ENCODE peak calls at places on chromosomes 12 and 14, in four cellular contexts. X is lower leg skin, Z is transverse colon, C is breast epithelium. E is an unnamed sample.

GRCh38 chr12:5941907-5942306 is 3.2 kb downstream of the ANO2 start:
- DNase-seq in X (no peak), C (no peak), Z (no peak), E (no peak)

GRCh38 chr12:28340261-28340660 is 150.0 kb downstream of the CCDC91 start:
- DNase-seq in Z (no peak), C (no peak), X (no peak), E (no peak)

GRCh38 chr14:99668998-99669314 is 15.1 kb upstream of the CYP46A1 start:
- DNase-seq in C (no peak), Z (no peak), X (no peak), E (no peak)

GRCh38 chr14:77337880-77338279 is 17.0 kb downstream of the GSTZ1 start:
- DNase-seq in C (no peak), Z (no peak), X (no peak), E (no peak)

GRCh38 chr14:21902561-21903199 is 229.1 kb upstream of the OR4E1 start:
- DNase-seq in C (no peak), Z (no peak), X (no peak), E (no peak)

GRCh38 chr14:83883732-83884131 is 1646.2 kb upstream of the FLRT2 start:
- DNase-seq in X (no peak), Z (no peak), C (no peak), E (no peak)

GRCh38 chr12:116635487-116635886 is 76.3 kb downstream of the MAP1LC3B2 start:
- DNase-seq in X (no peak), C (no peak), Z (peak), E (no peak)

GRCh38 chr12:65229441-65229840 is 49.0 kb upstream of the MSRB3 start:
- DNase-seq in C (no peak), Z (no peak), X (no peak), E (no peak)

GRCh38 chr12:57591567-57592325 is 754 bp downstream of the PIP4K2C start:
- DNase-seq in X (no peak), C (peak), Z (peak), E (no peak)

GRCh38 chr14:68779761-68780323 is 13.0 kb downstream of the ZFP36L1 start:
- DNase-seq in Z (peak), C (no peak), X (no peak), E (no peak)

GRCh38 chr12:2796187-2796663 is 1.5 kb downstream of the FKBP4 start:
- DNase-seq in Z (no peak), X (no peak), C (no peak), E (peak)

GRCh38 chr14:64721391-64721791 is 17.2 kb downstream of the PLEKHG3 start:
- DNase-seq in Z (peak), C (peak), X (no peak), E (peak)

GRCh38 chr14:35342160-35343010 is 50.2 kb downstream of the PSMA6 start:
- DNase-seq in C (peak), Z (no peak), X (no peak), E (no peak)

GRCh38 chr14:83863042-83863441 is 1666.9 kb upstream of the FLRT2 start:
- DNase-seq in Z (no peak), C (no peak), X (no peak), E (no peak)

GRCh38 chr12:113860059-113860820 is 105.9 kb downstream of the RBM19 start:
- DNase-seq in Z (no peak), X (no peak), C (no peak), E (no peak)

GRCh38 chr14:69945905-69946304 is 66.7 kb downstream of the SMOC1 start:
- DNase-seq in C (no peak), Z (no peak), X (no peak), E (no peak)

GRCh38 chr12:26822051-26822450 is 10.9 kb downstream of the ITPR2 start:
- DNase-seq in X (no peak), C (no peak), Z (no peak), E (no peak)

GRCh38 chr14:20676072-20676471 is 8.3 kb upstream of the RNASE4 start:
- DNase-seq in Z (no peak), X (no peak), C (no peak), E (no peak)

GRCh38 chr12:107105410-107105703 is 12.0 kb upstream of the CRY1 start:
- DNase-seq in X (no peak), Z (no peak), C (no peak), E (peak)

GRCh38 chr12:77888611-77889010 is 57.9 kb downstream of the NAV3 start:
- DNase-seq in X (no peak), C (no peak), Z (no peak), E (peak)

GRCh38 chr12:95733156-95733825 is 57.3 kb downstream of the NTN4 start:
- DNase-seq in C (no peak), Z (no peak), X (no peak), E (peak)

GRCh38 chr14:68479247-68479646 is 313.6 kb downstream of the ZFP36L1 start:
- DNase-seq in C (no peak), Z (no peak), X (no peak), E (no peak)

GRCh38 chr12:87981495-87981894 is 47.7 kb downstream of the C12orf50 start:
- DNase-seq in Z (no peak), X (no peak), C (no peak), E (no peak)

GRCh38 chr12:1544991-1545700 is 49.2 kb downstream of the FBXL14 start:
- DNase-seq in C (peak), X (no peak), Z (no peak), E (no peak)

GRCh38 chr12:131511803-131512564 is 198.9 kb upstream of the SFSWAP start:
- DNase-seq in X (no peak), C (no peak), Z (no peak), E (no peak)

GRCh38 chr12:10849425-10849878 is at the start of gene PRR4:
- DNase-seq in Z (no peak), X (no peak), C (no peak), E (no peak)

GRCh38 chr12:118981285-118982201 is at the start of gene SRRM4:
- DNase-seq in X (no peak), Z (no peak), C (no peak), E (no peak)

GRCh38 chr14:95886366-95886765 is 9.7 kb downstream of the TUNAR start:
- DNase-seq in X (no peak), C (no peak), Z (no peak), E (no peak)

GRCh38 chr12:117760990-117761389 is 207.8 kb downstream of the KSR2 start:
- DNase-seq in X (no peak), C (no peak), Z (no peak), E (no peak)

GRCh38 chr12:68617160-68617926 is 6.6 kb downstream of the RAP1B start:
- DNase-seq in X (no peak), Z (no peak), C (no peak), E (peak)

GRCh38 chr12:46549527-46550265 is 177.1 kb upstream of the SLC38A2 start:
- DNase-seq in Z (no peak), C (no peak), X (no peak), E (no peak)

GRCh38 chr12:29782285-29782820 is 1.4 kb downstream of the TMTC1 start:
- DNase-seq in X (peak), Z (no peak), C (no peak), E (no peak)

GRCh38 chr12:110824342-110824741 is 22.4 kb upstream of the CCDC63 start:
- DNase-seq in X (no peak), Z (no peak), C (no peak), E (no peak)

GRCh38 chr14:99732436-99733220 is 48.5 kb downstream of the CYP46A1 start:
- DNase-seq in X (no peak), C (peak), Z (peak), E (no peak)

GRCh38 chr12:46103691-46104090 is 113.3 kb upstream of the SCAF11 start:
- DNase-seq in C (no peak), X (no peak), Z (no peak), E (no peak)

GRCh38 chr14:95064256-95064655 is 93.1 kb downstream of the DICER1 start:
- DNase-seq in C (no peak), X (no peak), Z (no peak), E (no peak)

GRCh38 chr12:71438670-71439361 is 782 bp upstream of the LGR5 start:
- DNase-seq in Z (no peak), C (no peak), X (no peak), E (no peak)

DNA sequence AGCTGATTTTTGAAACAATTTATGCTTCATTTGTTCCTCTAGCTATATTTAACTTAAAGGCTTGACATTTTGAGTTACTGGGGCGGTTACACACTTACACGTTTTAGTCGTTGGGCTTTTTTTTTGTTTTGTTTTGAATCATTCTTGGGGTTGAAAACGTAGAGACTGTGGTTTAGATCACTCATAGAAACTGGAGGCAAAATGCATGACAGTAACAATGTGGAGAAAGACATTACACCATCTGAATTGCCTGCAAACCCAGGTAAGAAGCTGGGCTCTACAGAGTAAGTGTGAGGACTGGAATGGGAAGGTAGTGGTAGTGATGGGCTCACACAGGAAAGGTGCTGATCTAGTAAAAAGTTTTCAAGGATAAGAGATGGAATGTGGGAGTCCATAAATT is at the start of gene CLEC2D:
- DNase-seq in Z (no peak), C (no peak), X (no peak), E (no peak)
- TF ChIP-seq POLR2A in Z (peak), C (no peak), X (no peak), E (no peak)

DNA sequence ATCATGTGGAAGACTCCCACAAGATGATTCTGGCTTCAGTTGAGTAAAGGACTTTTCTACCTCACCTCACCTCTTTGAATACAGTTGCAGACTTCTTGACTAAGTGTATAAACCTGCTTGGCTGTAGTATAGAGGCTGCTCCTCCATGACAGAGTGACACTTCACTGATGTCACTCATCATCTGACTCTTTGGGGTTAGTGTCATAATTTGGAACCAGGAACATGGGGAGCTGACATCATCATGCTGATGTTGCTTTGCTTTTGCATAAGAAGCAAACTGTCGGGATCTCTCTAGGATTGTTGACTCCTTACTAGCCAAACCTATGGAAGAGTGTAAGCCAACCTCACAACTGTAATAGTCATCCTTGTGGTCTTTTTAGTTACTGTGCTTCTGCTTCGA is 75.2 kb upstream of the PDZRN4 start:
- DNase-seq in Z (no peak), C (no peak), X (no peak), E (no peak)
- TF ChIP-seq POLR2A in Z (no peak), C (no peak), X (no peak), E (no peak)

GRCh38 chr12:124683725-124684124 is 116.3 kb upstream of the NCOR2 start:
- DNase-seq in X (no peak), Z (no peak), C (no peak), E (no peak)
- TF ChIP-seq POLR2A in X (no peak), Z (no peak), C (no peak), E (no peak)

GRCh38 chr12:122021822-122022392 is at the start of gene BCL7A:
- DNase-seq in X (no peak), Z (peak), C (peak), E (peak)
- TF ChIP-seq POLR2A in X (no peak), Z (peak), C (no peak), E (peak)

DNA sequence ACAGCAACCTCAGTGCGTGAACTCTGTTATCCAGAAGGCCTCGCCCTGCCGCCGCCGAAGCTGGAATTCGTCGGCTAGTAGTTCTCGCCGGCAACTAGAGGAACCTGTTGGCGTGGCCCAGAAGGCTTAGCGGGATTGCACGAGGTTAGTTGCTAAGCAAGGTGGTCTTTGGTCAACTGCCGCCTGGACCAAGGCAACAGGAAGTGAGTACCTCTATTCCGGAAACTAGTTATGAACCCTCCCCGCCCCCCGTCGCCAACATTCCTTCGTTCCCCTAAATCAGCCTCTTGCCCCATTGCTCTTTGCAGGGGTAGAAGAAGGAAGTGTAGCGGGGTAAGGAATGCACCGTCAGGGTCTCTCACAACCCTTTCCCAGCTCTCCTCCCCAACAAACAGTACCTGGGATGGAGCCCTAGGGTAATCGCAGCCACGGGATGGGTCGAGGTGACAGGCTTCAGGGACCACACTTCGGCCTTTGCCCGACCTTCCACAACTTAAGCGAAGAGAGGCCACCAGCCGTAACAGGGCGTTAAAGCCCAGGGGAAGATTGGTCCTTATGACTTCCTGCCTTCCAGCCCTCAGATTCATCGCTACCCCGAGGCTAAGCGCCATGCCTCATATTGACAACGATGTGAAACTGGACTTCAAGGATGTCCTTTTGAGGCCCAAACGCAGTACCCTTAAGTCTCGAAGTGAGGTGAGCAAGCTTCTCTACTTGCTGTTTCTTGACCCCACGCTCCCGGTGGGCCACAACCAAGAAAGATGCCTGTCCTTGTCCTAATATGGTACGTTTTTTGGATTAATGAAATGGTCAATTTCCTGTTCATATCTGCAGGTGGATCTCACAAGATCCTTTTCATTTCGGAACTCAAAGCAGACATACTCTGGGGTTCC is at the start of gene GMPR2:
- DNase-seq in C (no peak), Z (no peak), X (no peak), E (no peak)
- TF ChIP-seq POLR2A in C (no peak), Z (peak), X (no peak), E (peak)

GRCh38 chr12:122752464-122753212 is at the start of gene DENR:
- DNase-seq in X (peak), Z (peak), C (peak), E (peak)
- TF ChIP-seq POLR2A in X (peak), Z (peak), C (peak), E (peak)

GRCh38 chr12:92147491-92147890 is 1.8 kb upstream of the BTG1 start:
- DNase-seq in Z (no peak), X (no peak), C (no peak), E (no peak)
- TF ChIP-seq POLR2A in Z (no peak), X (no peak), C (no peak), E (no peak)

GRCh38 chr12:22374499-22374898 is 40.0 kb upstream of the ST8SIA1 start:
- DNase-seq in X (no peak), Z (no peak), C (no peak), E (no peak)

GRCh38 chr12:22372277-22372837 is 37.9 kb upstream of the ST8SIA1 start:
- DNase-seq in Z (no peak), C (no peak), X (no peak), E (no peak)

GRCh38 chr12:22380029-22380428 is 45.5 kb upstream of the ST8SIA1 start:
- DNase-seq in C (no peak), X (no peak), Z (no peak), E (no peak)

GRCh38 chr12:22377731-22378496 is 43.4 kb upstream of the ST8SIA1 start:
- DNase-seq in Z (no peak), C (no peak), X (no peak), E (no peak)
- TF ChIP-seq POLR2A in Z (no peak), C (no peak), X (no peak), E (no peak)